ENCODE peak calls at places on chromosomes 6 and 20, in seven cellular contexts. One of them, this sample, is unnamed.

GRCh38 chr6:146962332-146962731 is 241.9 kb upstream of the STXBP5 start:
- DNase-seq in AG04450: no peak
- DNase-seq in AG04449: no peak
- DNase-seq in dorsolateral prefrontal cortex: no peak
- DNase-seq in left ventricle myocardium inferior: no peak
- DNase-seq in brain microvascular endothelial cell: no peak
- DNase-seq in mammary epithelial cell: no peak
- DNase-seq in this sample: no peak

GRCh38 chr6:41280658-41281057 is 5.8 kb downstream of the TREM1 start:
- DNase-seq in AG04450: no peak
- DNase-seq in dorsolateral prefrontal cortex: no peak
- DNase-seq in left ventricle myocardium inferior: no peak
- DNase-seq in brain microvascular endothelial cell: no peak
- DNase-seq in mammary epithelial cell: peak
- DNase-seq in AG04449: no peak
- DNase-seq in this sample: no peak

GRCh38 chr6:150996968-150997367 is 131.5 kb downstream of the MTHFD1L start:
- DNase-seq in dorsolateral prefrontal cortex: no peak
- DNase-seq in AG04450: no peak
- DNase-seq in left ventricle myocardium inferior: no peak
- DNase-seq in brain microvascular endothelial cell: no peak
- DNase-seq in AG04449: no peak
- DNase-seq in mammary epithelial cell: no peak
- DNase-seq in this sample: no peak

GRCh38 chr20:59514554-59514953 is 89.8 kb upstream of the PHACTR3 start:
- DNase-seq in mammary epithelial cell: no peak
- DNase-seq in AG04449: no peak
- DNase-seq in dorsolateral prefrontal cortex: no peak
- DNase-seq in AG04450: no peak
- DNase-seq in brain microvascular endothelial cell: no peak
- DNase-seq in left ventricle myocardium inferior: no peak
- DNase-seq in this sample: no peak

GRCh38 chr6:33549896-33550295 is 30.2 kb downstream of the BAK1 start:
- DNase-seq in dorsolateral prefrontal cortex: no peak
- DNase-seq in left ventricle myocardium inferior: no peak
- DNase-seq in brain microvascular endothelial cell: no peak
- DNase-seq in AG04449: no peak
- DNase-seq in AG04450: no peak
- DNase-seq in mammary epithelial cell: no peak
- DNase-seq in this sample: no peak

GRCh38 chr6:162387723-162388382 is 339.7 kb downstream of the PRKN start:
- DNase-seq in AG04450: no peak
- DNase-seq in brain microvascular endothelial cell: no peak
- DNase-seq in AG04449: no peak
- DNase-seq in left ventricle myocardium inferior: peak
- DNase-seq in dorsolateral prefrontal cortex: no peak
- DNase-seq in mammary epithelial cell: no peak
- DNase-seq in this sample: no peak

GRCh38 chr6:170011233-170012142 is 260.1 kb downstream of the ERMARD start:
- DNase-seq in mammary epithelial cell: no peak
- DNase-seq in dorsolateral prefrontal cortex: peak
- DNase-seq in AG04449: no peak
- DNase-seq in AG04450: no peak
- DNase-seq in left ventricle myocardium inferior: peak
- DNase-seq in brain microvascular endothelial cell: no peak
- DNase-seq in this sample: no peak

GRCh38 chr20:60249436-60249835 is 291.2 kb downstream of the CDH26 start:
- DNase-seq in dorsolateral prefrontal cortex: no peak
- DNase-seq in left ventricle myocardium inferior: no peak
- DNase-seq in AG04450: peak
- DNase-seq in brain microvascular endothelial cell: peak
- DNase-seq in AG04449: peak
- DNase-seq in mammary epithelial cell: peak
- DNase-seq in this sample: peak

GRCh38 chr6:72651191-72651590 is 29.3 kb downstream of the KCNQ5 start:
- DNase-seq in AG04450: no peak
- DNase-seq in brain microvascular endothelial cell: no peak
- DNase-seq in mammary epithelial cell: peak
- DNase-seq in dorsolateral prefrontal cortex: no peak
- DNase-seq in AG04449: no peak
- DNase-seq in left ventricle myocardium inferior: no peak
- DNase-seq in this sample: no peak

GRCh38 chr20:44083220-44083933 is 103.6 kb downstream of the JPH2 start:
- DNase-seq in AG04450: no peak
- DNase-seq in left ventricle myocardium inferior: peak
- DNase-seq in AG04449: no peak
- DNase-seq in brain microvascular endothelial cell: no peak
- DNase-seq in dorsolateral prefrontal cortex: no peak
- DNase-seq in mammary epithelial cell: peak
- DNase-seq in this sample: no peak

GRCh38 chr6:89295981-89296380 is 19.1 kb downstream of the GABRR2 start:
- DNase-seq in mammary epithelial cell: no peak
- DNase-seq in AG04450: no peak
- DNase-seq in brain microvascular endothelial cell: no peak
- DNase-seq in AG04449: no peak
- DNase-seq in dorsolateral prefrontal cortex: no peak
- DNase-seq in left ventricle myocardium inferior: no peak
- DNase-seq in this sample: no peak

GRCh38 chr6:123806561-123806960 is 2.9 kb downstream of the NKAIN2 start:
- DNase-seq in dorsolateral prefrontal cortex: no peak
- DNase-seq in mammary epithelial cell: no peak
- DNase-seq in AG04449: no peak
- DNase-seq in AG04450: no peak
- DNase-seq in left ventricle myocardium inferior: no peak
- DNase-seq in brain microvascular endothelial cell: no peak
- DNase-seq in this sample: no peak

GRCh38 chr6:40804905-40805304 is 217.7 kb upstream of the LRFN2 start:
- DNase-seq in dorsolateral prefrontal cortex: no peak
- DNase-seq in mammary epithelial cell: no peak
- DNase-seq in AG04449: no peak
- DNase-seq in AG04450: no peak
- DNase-seq in left ventricle myocardium inferior: no peak
- DNase-seq in brain microvascular endothelial cell: no peak
- DNase-seq in this sample: no peak

GRCh38 chr20:46312075-46312944 is 4.0 kb upstream of the CDH22 start:
- DNase-seq in left ventricle myocardium inferior: no peak
- DNase-seq in AG04449: no peak
- DNase-seq in dorsolateral prefrontal cortex: no peak
- DNase-seq in brain microvascular endothelial cell: no peak
- DNase-seq in AG04450: no peak
- DNase-seq in mammary epithelial cell: no peak
- DNase-seq in this sample: no peak

GRCh38 chr6:89387516-89388222 is 24.4 kb downstream of the RRAGD start:
- DNase-seq in mammary epithelial cell: no peak
- DNase-seq in AG04450: no peak
- DNase-seq in left ventricle myocardium inferior: no peak
- DNase-seq in AG04449: no peak
- DNase-seq in dorsolateral prefrontal cortex: no peak
- DNase-seq in brain microvascular endothelial cell: no peak
- DNase-seq in this sample: no peak

GRCh38 chr6:44050872-44051421 is 76.3 kb downstream of the MRPL14 start:
- DNase-seq in AG04449: no peak
- DNase-seq in dorsolateral prefrontal cortex: no peak
- DNase-seq in brain microvascular endothelial cell: no peak
- DNase-seq in mammary epithelial cell: peak
- DNase-seq in AG04450: no peak
- DNase-seq in left ventricle myocardium inferior: no peak
- DNase-seq in this sample: no peak

GRCh38 chr6:54391577-54391976 is 83.3 kb downstream of the TINAG start:
- DNase-seq in AG04449: no peak
- DNase-seq in mammary epithelial cell: no peak
- DNase-seq in dorsolateral prefrontal cortex: no peak
- DNase-seq in AG04450: no peak
- DNase-seq in brain microvascular endothelial cell: no peak
- DNase-seq in left ventricle myocardium inferior: no peak
- DNase-seq in this sample: no peak

GRCh38 chr6:165245287-165245686 is 64.1 kb downstream of the C6orf118 start:
- DNase-seq in AG04450: no peak
- DNase-seq in AG04449: no peak
- DNase-seq in brain microvascular endothelial cell: no peak
- DNase-seq in mammary epithelial cell: no peak
- DNase-seq in dorsolateral prefrontal cortex: peak
- DNase-seq in left ventricle myocardium inferior: no peak
- DNase-seq in this sample: peak

GRCh38 chr6:7691675-7692452 is 34.0 kb upstream of the BMP6 start:
- DNase-seq in left ventricle myocardium inferior: no peak
- DNase-seq in AG04449: no peak
- DNase-seq in AG04450: no peak
- DNase-seq in dorsolateral prefrontal cortex: no peak
- DNase-seq in mammary epithelial cell: peak
- DNase-seq in brain microvascular endothelial cell: peak
- DNase-seq in this sample: no peak

GRCh38 chr6:149696904-149697303 is 21.0 kb downstream of the LATS1 start:
- DNase-seq in AG04449: no peak
- DNase-seq in dorsolateral prefrontal cortex: no peak
- DNase-seq in AG04450: no peak
- DNase-seq in mammary epithelial cell: peak
- DNase-seq in left ventricle myocardium inferior: no peak
- DNase-seq in brain microvascular endothelial cell: peak
- DNase-seq in this sample: no peak

GRCh38 chr6:34358389-34358906 is 34.0 kb downstream of the NUDT3 start:
- DNase-seq in mammary epithelial cell: no peak
- DNase-seq in AG04449: peak
- DNase-seq in left ventricle myocardium inferior: peak
- DNase-seq in dorsolateral prefrontal cortex: no peak
- DNase-seq in AG04450: no peak
- DNase-seq in brain microvascular endothelial cell: peak
- DNase-seq in this sample: peak

GRCh38 chr6:33840064-33840926 is 36.5 kb upstream of the MLN start:
- DNase-seq in brain microvascular endothelial cell: peak
- DNase-seq in left ventricle myocardium inferior: no peak
- DNase-seq in dorsolateral prefrontal cortex: no peak
- DNase-seq in mammary epithelial cell: peak
- DNase-seq in AG04449: peak
- DNase-seq in AG04450: peak
- DNase-seq in this sample: peak

GRCh38 chr6:103183831-103184411 is 1675.8 kb downstream of the HACE1 start:
- DNase-seq in dorsolateral prefrontal cortex: no peak
- DNase-seq in AG04450: no peak
- DNase-seq in brain microvascular endothelial cell: no peak
- DNase-seq in AG04449: no peak
- DNase-seq in mammary epithelial cell: no peak
- DNase-seq in left ventricle myocardium inferior: no peak
- DNase-seq in this sample: no peak

GRCh38 chr20:11271319-11271718 is 597.5 kb upstream of the JAG1 start:
- DNase-seq in left ventricle myocardium inferior: no peak
- DNase-seq in mammary epithelial cell: no peak
- DNase-seq in AG04449: no peak
- DNase-seq in AG04450: no peak
- DNase-seq in dorsolateral prefrontal cortex: no peak
- DNase-seq in brain microvascular endothelial cell: no peak
- DNase-seq in this sample: no peak
- TF ChIP-seq CTCF in left ventricle myocardium inferior: no peak
- TF ChIP-seq CTCF in mammary epithelial cell: peak
- TF ChIP-seq CTCF in AG04449: no peak
- TF ChIP-seq CTCF in AG04450: no peak
- TF ChIP-seq CTCF in dorsolateral prefrontal cortex: no peak
- TF ChIP-seq CTCF in brain microvascular endothelial cell: peak
- TF ChIP-seq CTCF in this sample: peak

GRCh38 chr6:96520851-96521115 is 823 bp upstream of the UFL1 start:
- DNase-seq in mammary epithelial cell: peak
- DNase-seq in AG04449: no peak
- DNase-seq in dorsolateral prefrontal cortex: no peak
- DNase-seq in brain microvascular endothelial cell: no peak
- DNase-seq in left ventricle myocardium inferior: no peak
- DNase-seq in AG04450: no peak
- DNase-seq in this sample: no peak
- H3K4me3 ChIP-seq in mammary epithelial cell: peak
- H3K4me3 ChIP-seq in AG04449: peak
- H3K4me3 ChIP-seq in dorsolateral prefrontal cortex: peak
- H3K4me3 ChIP-seq in brain microvascular endothelial cell: peak
- H3K4me3 ChIP-seq in left ventricle myocardium inferior: peak
- H3K4me3 ChIP-seq in AG04450: peak
- H3K4me3 ChIP-seq in this sample: peak

GRCh38 chr6:21829126-21829525 is 235.6 kb downstream of the SOX4 start:
- DNase-seq in brain microvascular endothelial cell: no peak
- DNase-seq in AG04450: no peak
- DNase-seq in mammary epithelial cell: no peak
- DNase-seq in left ventricle myocardium inferior: no peak
- DNase-seq in AG04449: no peak
- DNase-seq in dorsolateral prefrontal cortex: no peak
- DNase-seq in this sample: no peak

GRCh38 chr6:21826031-21826430 is 232.5 kb downstream of the SOX4 start:
- DNase-seq in mammary epithelial cell: peak
- DNase-seq in left ventricle myocardium inferior: no peak
- DNase-seq in AG04450: no peak
- DNase-seq in dorsolateral prefrontal cortex: no peak
- DNase-seq in AG04449: no peak
- DNase-seq in brain microvascular endothelial cell: peak
- DNase-seq in this sample: no peak

GRCh38 chr6:21827425-21828192 is 234.1 kb downstream of the SOX4 start:
- DNase-seq in left ventricle myocardium inferior: no peak
- DNase-seq in AG04450: no peak
- DNase-seq in dorsolateral prefrontal cortex: no peak
- DNase-seq in mammary epithelial cell: no peak
- DNase-seq in brain microvascular endothelial cell: no peak
- DNase-seq in AG04449: no peak
- DNase-seq in this sample: no peak

GRCh38 chr6:21826460-21826859 is 232.9 kb downstream of the SOX4 start:
- DNase-seq in left ventricle myocardium inferior: no peak
- DNase-seq in mammary epithelial cell: no peak
- DNase-seq in dorsolateral prefrontal cortex: no peak
- DNase-seq in AG04450: no peak
- DNase-seq in AG04449: no peak
- DNase-seq in brain microvascular endothelial cell: no peak
- DNase-seq in this sample: no peak

GRCh38 chr6:21828689-21829088 is 235.1 kb downstream of the SOX4 start:
- DNase-seq in AG04450: no peak
- DNase-seq in AG04449: no peak
- DNase-seq in dorsolateral prefrontal cortex: no peak
- DNase-seq in mammary epithelial cell: no peak
- DNase-seq in brain microvascular endothelial cell: no peak
- DNase-seq in left ventricle myocardium inferior: no peak
- DNase-seq in this sample: no peak
- TF ChIP-seq CTCF in AG04450: no peak
- TF ChIP-seq CTCF in AG04449: no peak
- TF ChIP-seq CTCF in dorsolateral prefrontal cortex: no peak
- TF ChIP-seq CTCF in mammary epithelial cell: no peak
- TF ChIP-seq CTCF in brain microvascular endothelial cell: no peak
- TF ChIP-seq CTCF in left ventricle myocardium inferior: no peak
- TF ChIP-seq CTCF in this sample: no peak

GRCh38 chr6:11251553-11252358 is 19.3 kb upstream of the NEDD9 start:
- DNase-seq in mammary epithelial cell: peak
- DNase-seq in dorsolateral prefrontal cortex: peak
- DNase-seq in AG04449: no peak
- DNase-seq in left ventricle myocardium inferior: peak
- DNase-seq in brain microvascular endothelial cell: peak
- DNase-seq in AG04450: no peak
- DNase-seq in this sample: peak
- H3K4me3 ChIP-seq in mammary epithelial cell: no peak
- H3K4me3 ChIP-seq in dorsolateral prefrontal cortex: peak
- H3K4me3 ChIP-seq in AG04449: no peak
- H3K4me3 ChIP-seq in left ventricle myocardium inferior: peak
- H3K4me3 ChIP-seq in brain microvascular endothelial cell: no peak
- H3K4me3 ChIP-seq in AG04450: no peak
- H3K4me3 ChIP-seq in this sample: no peak